ENCODE peak calls at places on chromosomes 13 and 19, in seven cellular contexts. A, K, U, F, E, V and D are unnamed samples.

GRCh38 chr13:72164811-72165210 is 297.8 kb upstream of the DACH1 start:
- DNase-seq in K (no peak), V (no peak), F (no peak), U (no peak), A (no peak), E (no peak), D (no peak)

GRCh38 chr13:51814825-51815650 is 11.1 kb upstream of the DHRS12 start:
- DNase-seq in F (peak; percentile 71), U (peak; percentile 84), A (peak; percentile 50), K (no peak), E (peak; percentile 83), V (peak; percentile 43), D (peak; percentile 37)

GRCh38 chr19:42199440-42200115 is 17.9 kb downstream of the DEDD2 start:
- DNase-seq in K (no peak), F (no peak), A (no peak), U (peak; percentile 85), V (no peak), E (peak; percentile 53), D (no peak)

GRCh38 chr13:41658057-41658642 is 200.8 kb downstream of the RGCC start:
- DNase-seq in F (no peak), V (no peak), A (peak; percentile 93), U (no peak), K (no peak), E (no peak), D (no peak)

GRCh38 chr13:23622991-23623390 is 52.8 kb downstream of the TNFRSF19 start:
- DNase-seq in A (no peak), F (no peak), U (no peak), K (no peak), E (no peak), V (no peak), D (no peak)

GRCh38 chr19:49930483-49931011 is 1.2 kb upstream of the NUP62 start:
- DNase-seq in F (peak; percentile 69), A (no peak), K (no peak), E (peak; percentile 24), V (peak; percentile 68), U (peak; percentile 59), D (no peak)

GRCh38 chr19:28705008-28705407 is 507.9 kb downstream of the UQCRFS1 start:
- DNase-seq in U (no peak), A (peak; percentile 62), F (no peak), E (no peak), V (no peak), K (no peak), D (no peak)

GRCh38 chr19:5691205-5691929 is 1.3 kb downstream of the RPL36 start:
- DNase-seq in A (peak; percentile 31), K (no peak), F (peak; percentile 68), U (peak; percentile 76), V (peak; percentile 78), E (peak; percentile 78), D (no peak)

GRCh38 chr19:51531349-51532315 is at the start of gene SIGLEC6:
- DNase-seq in U (peak; percentile 46), E (peak; percentile 51), V (no peak), A (no peak), F (peak; percentile 33), K (peak; percentile 32), D (peak; percentile 44)

GRCh38 chr19:13817018-13817614 is 21.9 kb downstream of the ZSWIM4 start:
- DNase-seq in U (no peak), A (no peak), E (peak; percentile 82), V (no peak), K (no peak), F (no peak), D (no peak)

GRCh38 chr19:43462887-43463380 is 2.5 kb downstream of the LYPD3 start:
- DNase-seq in E (no peak), K (no peak), V (no peak), A (no peak), F (no peak), U (no peak), D (no peak)

GRCh38 chr19:52735734-52736133 is 890 bp upstream of the ZNF611 start:
- DNase-seq in V (peak; percentile 57), K (no peak), F (peak; percentile 45), E (peak; percentile 68), A (no peak), U (no peak), D (peak; percentile 44)

GRCh38 chr13:44649118-44649455 is 73.0 kb upstream of the TSC22D1 start:
- DNase-seq in V (no peak), K (no peak), A (no peak), F (no peak), E (no peak), U (no peak), D (no peak)

GRCh38 chr13:36920612-36921185 is 661 bp upstream of the SMAD9 start:
- DNase-seq in A (no peak), F (no peak), U (peak; percentile 14), K (no peak), E (no peak), V (no peak), D (no peak)

GRCh38 chr19:28531979-28532378 is 681.0 kb downstream of the UQCRFS1 start:
- DNase-seq in V (no peak), E (no peak), F (no peak), U (no peak), K (no peak), A (no peak), D (no peak)

GRCh38 chr13:27211771-27212364 is 39.5 kb upstream of the RPL21 start:
- DNase-seq in U (peak; percentile 31), E (no peak), V (no peak), A (peak; percentile 86), F (no peak), K (no peak), D (no peak)

GRCh38 chr13:74278901-74279300 is 144.7 kb upstream of the KLF12 start:
- DNase-seq in V (no peak), F (no peak), U (no peak), E (no peak), K (no peak), A (no peak), D (no peak)

DNA sequence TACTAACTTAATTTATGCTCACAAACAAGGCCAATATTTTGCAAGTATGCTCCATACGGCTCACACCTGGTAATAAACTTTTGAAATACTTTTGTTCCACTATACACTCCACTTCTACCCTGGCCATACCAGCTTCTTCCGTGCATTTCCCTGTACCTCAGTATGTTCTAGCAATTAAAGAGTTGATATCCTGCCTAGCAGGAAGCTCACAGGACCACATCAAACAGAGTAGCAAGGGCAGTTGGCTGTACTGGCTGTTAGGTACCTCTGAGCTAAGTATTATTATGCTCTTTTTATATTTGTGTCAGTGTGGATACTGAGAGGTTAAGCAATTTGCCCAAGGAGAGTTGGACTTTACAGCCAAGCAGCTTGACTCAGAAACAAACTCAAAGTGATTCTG is 257.7 kb downstream of the SLITRK6 start:
- DNase-seq in E (no peak), U (no peak), K (no peak), V (no peak), F (no peak), A (no peak), D (no peak)
- TF ChIP-seq POLR2A in E (no peak), U (no peak), K (no peak), V (no peak), F (no peak), A (no peak), D (no peak)

GRCh38 chr19:12333162-12334159 is at the start of gene ZNF563:
- DNase-seq in A (peak; percentile 89), U (peak; percentile 89), V (peak; percentile 98), E (peak; percentile 99), K (peak; percentile 86), F (peak; percentile 98), D (peak; percentile 98)
- TF ChIP-seq POLR2A in A (peak; percentile 29), U (peak; percentile 89), V (peak; percentile 85), E (peak; percentile 91), K (no peak), F (peak; percentile 78), D (peak; percentile 82)

DNA sequence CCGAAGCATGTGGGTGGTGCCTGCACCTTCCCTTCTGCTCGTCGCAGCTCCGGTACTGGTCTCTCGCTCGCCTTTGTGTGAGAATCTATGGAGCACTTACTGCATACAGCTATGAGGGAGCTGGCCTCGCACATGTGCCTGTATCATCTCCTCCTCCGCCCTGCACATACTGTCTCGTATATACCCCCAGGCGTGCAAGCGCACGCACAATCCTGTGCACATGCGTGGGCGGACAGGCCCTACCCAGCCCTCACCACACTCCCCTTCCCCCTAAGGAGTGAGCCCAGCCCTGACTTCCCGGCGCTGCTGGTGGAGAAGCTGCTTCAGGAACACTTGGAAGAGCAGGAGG is 8.7 kb downstream of the PIK3R2 start:
- DNase-seq in E (no peak), A (no peak), F (no peak), K (no peak), U (no peak), V (no peak), D (no peak)
- TF ChIP-seq POLR2A in E (no peak), A (no peak), F (no peak), K (no peak), U (no peak), V (no peak), D (no peak)

GRCh38 chr19:4068058-4068966 is 1.6 kb upstream of the ZBTB7A start:
- DNase-seq in U (peak; percentile 60), F (no peak), V (no peak), A (no peak), K (no peak), E (peak; percentile 76), D (no peak)

GRCh38 chr19:4066682-4067395 is at the start of gene ZBTB7A:
- DNase-seq in E (peak; percentile 91), F (peak; percentile 81), A (peak; percentile 61), V (peak; percentile 83), U (peak; percentile 97), K (peak; percentile 73), D (peak; percentile 77)

GRCh38 chr19:4066176-4066606 is 508 bp downstream of the ZBTB7A start:
- DNase-seq in U (no peak), E (peak; percentile 52), F (peak; percentile 78), A (no peak), V (peak; percentile 86), K (no peak), D (no peak)

GRCh38 chr19:4069331-4069959 is 2.7 kb upstream of the ZBTB7A start:
- DNase-seq in U (no peak), E (peak; percentile 62), F (no peak), K (no peak), A (no peak), V (no peak), D (no peak)

GRCh38 chr19:4067396-4068057 is 828 bp upstream of the ZBTB7A start:
- DNase-seq in U (peak; percentile 89), V (peak; percentile 68), A (no peak), F (no peak), E (no peak), K (no peak), D (no peak)
- TF ChIP-seq POLR2A in U (peak; percentile 17), V (no peak), A (no peak), F (no peak), E (peak; percentile 60), K (no peak), D (no peak)

GRCh38 chr19:558770-559439 is 13.5 kb upstream of the BSG start:
- DNase-seq in K (no peak), F (no peak), V (peak; percentile 84), E (peak; percentile 47), U (no peak), A (peak; percentile 14), D (no peak)
- TF ChIP-seq POLR2A in K (no peak), F (no peak), V (no peak), E (no peak), U (no peak), A (no peak), D (no peak)